ENCODE peak calls at places on chromosomes 13 and 19, in nine cellular contexts. Z, F, G, X, I, M, Q, D and Y are unnamed samples.

GRCh38 chr13:44815507-44816074 is 173.7 kb downstream of the NUFIP1 start:
- DNase-seq in Z (peak; percentile 94), F (peak; percentile 98), G (peak; percentile 96), X (no peak), I (peak; percentile 34), M (peak; percentile 93), Q (peak; percentile 45), D (no peak), Y (peak; percentile 59)

GRCh38 chr13:106078191-106078590 is 457.3 kb downstream of the EFNB2 start:
- DNase-seq in Z (no peak), F (no peak), G (peak; percentile 53), X (no peak), I (no peak), M (no peak), Q (no peak), D (no peak), Y (no peak)

GRCh38 chr19:41064974-41065569 is 23.2 kb upstream of the CYP2A13 start:
- DNase-seq in Z (peak; percentile 38), F (peak; percentile 3), G (peak; percentile 25), X (no peak), I (no peak), M (peak; percentile 21), Q (no peak), D (no peak), Y (no peak)

GRCh38 chr13:100330662-100331061 is 241.8 kb downstream of the PCCA start:
- DNase-seq in Z (no peak), F (no peak), G (no peak), X (no peak), I (no peak), M (no peak), Q (no peak), D (no peak), Y (no peak)

GRCh38 chr19:8487137-8487851 is 15.1 kb downstream of the PRAM1 start:
- DNase-seq in Z (no peak), F (no peak), G (no peak), X (no peak), I (peak; percentile 42), M (no peak), Q (no peak), D (peak; percentile 40), Y (no peak)

GRCh38 chr13:63086286-63086685 is 1670.6 kb upstream of the PCDH20 start:
- DNase-seq in Z (no peak), F (no peak), G (no peak), X (no peak), I (no peak), M (no peak), Q (no peak), D (no peak), Y (no peak)

GRCh38 chr19:12884926-12885748 is 1.9 kb downstream of the KLF1 start:
- DNase-seq in Z (peak; percentile 83), F (peak; percentile 36), G (peak; percentile 18), X (peak; percentile 96), I (peak; percentile 96), M (peak; percentile 94), Q (no peak), D (peak; percentile 81), Y (peak; percentile 84)

GRCh38 chr13:75836441-75836840 is 200.3 kb downstream of the LMO7 start:
- DNase-seq in Z (no peak), F (no peak), G (no peak), X (no peak), I (no peak), M (no peak), Q (no peak), D (no peak), Y (peak; percentile 78)

GRCh38 chr13:34747507-34747906 is 194.6 kb upstream of the NBEA start:
- DNase-seq in Z (no peak), F (no peak), G (no peak), X (no peak), I (no peak), M (no peak), Q (no peak), D (no peak), Y (no peak)

GRCh38 chr19:18436651-18437478 is 1.1 kb downstream of the ISYNA1 start:
- DNase-seq in Z (peak; percentile 88), F (peak; percentile 65), G (peak; percentile 72), X (peak; percentile 84), I (peak; percentile 76), M (no peak), Q (peak; percentile 84), D (peak; percentile 67), Y (peak; percentile 75)

GRCh38 chr19:49119411-49120324 is at the start of gene PPFIA3:
- DNase-seq in Z (peak; percentile 85), F (peak; percentile 53), G (peak; percentile 38), X (no peak), I (no peak), M (peak; percentile 55), Q (no peak), D (no peak), Y (peak; percentile 63)

GRCh38 chr13:32267836-32268439 is 47.2 kb downstream of the ZAR1L start:
- DNase-seq in Z (peak; percentile 14), F (no peak), G (no peak), X (no peak), I (peak; percentile 48), M (peak; percentile 60), Q (no peak), D (peak; percentile 29), Y (no peak)

GRCh38 chr13:83839158-83839557 is 43.1 kb downstream of the SLITRK1 start:
- DNase-seq in Z (no peak), F (no peak), G (no peak), X (no peak), I (no peak), M (no peak), Q (no peak), D (no peak), Y (no peak)

GRCh38 chr19:52991484-52991883 is 22.2 kb upstream of the ERVV-1 start:
- DNase-seq in Z (peak; percentile 39), F (peak; percentile 63), G (peak; percentile 40), X (no peak), I (no peak), M (peak; percentile 94), Q (no peak), D (no peak), Y (no peak)

GRCh38 chr13:45393941-45394570 is 24.1 kb downstream of the SLC25A30 start:
- DNase-seq in Z (peak; percentile 74), F (peak; percentile 56), G (no peak), X (no peak), I (no peak), M (peak; percentile 74), Q (peak; percentile 39), D (peak; percentile 12), Y (peak; percentile 51)